ENCODE peak calls at places on chromosomes 11 and 22, in six cellular contexts. M is tibial nerve, W is gastrocnemius medialis, O is uterus, T is HCT116, L is adrenal gland. Y is an unnamed sample.

GRCh38 chr22:27407369-27407985 is 394.1 kb downstream of the MN1 start:
- DNase-seq in M (no peak), W (no peak), O (no peak), T (no peak), L (no peak), Y (no peak)

GRCh38 chr11:28086569-28086968 is 21.4 kb downstream of the KIF18A start:
- DNase-seq in M (no peak), W (no peak), O (no peak), T (no peak), L (no peak), Y (no peak)

GRCh38 chr22:42964994-42965699 is 49.8 kb downstream of the PACSIN2 start:
- DNase-seq in M (no peak), W (no peak), O (no peak), T (peak; percentile 86), L (no peak), Y (no peak)

GRCh38 chr22:30310881-30311771 is 15.6 kb downstream of the TBC1D10A start:
- DNase-seq in M (peak; percentile 75), W (peak; percentile 43), O (peak; percentile 86), T (no peak), L (peak; percentile 90), Y (peak; percentile 89)

GRCh38 chr11:70153133-70153727 is 49.9 kb upstream of the FADD start:
- DNase-seq in M (no peak), W (no peak), O (no peak), T (no peak), L (no peak), Y (no peak)

GRCh38 chr11:1690167-1691026 is 6.6 kb upstream of the KRTAP5-6 start:
- DNase-seq in M (no peak), W (no peak), O (no peak), T (no peak), L (no peak), Y (no peak)

GRCh38 chr11:101759771-101760450 is 154.9 kb upstream of the CEP126 start:
- DNase-seq in M (no peak), W (no peak), O (no peak), T (peak; percentile 40), L (no peak), Y (no peak)

GRCh38 chr11:11703885-11704284 is 82.1 kb upstream of the GALNT18 start:
- DNase-seq in M (no peak), W (no peak), O (no peak), T (no peak), L (no peak), Y (no peak)

GRCh38 chr11:44622721-44623258 is 57.3 kb downstream of the CD82 start:
- DNase-seq in M (no peak), W (no peak), O (no peak), T (no peak), L (peak; percentile 3), Y (no peak)

GRCh38 chr22:37162221-37163095 is 12.7 kb upstream of the IL2RB start:
- DNase-seq in M (no peak), W (no peak), O (no peak), T (no peak), L (no peak), Y (no peak)

GRCh38 chr11:12673924-12674570 is at the start of gene TEAD1:
- DNase-seq in M (peak; percentile 94), W (peak; percentile 92), O (peak; percentile 95), T (peak; percentile 74), L (peak; percentile 98), Y (peak; percentile 97)

GRCh38 chr11:120188831-120189455 is 21.9 kb upstream of the OAF start:
- DNase-seq in M (no peak), W (no peak), O (peak; percentile 7), T (no peak), L (no peak), Y (no peak)

GRCh38 chr11:1125803-1126202 is 31.9 kb upstream of the MUC5AC start:
- DNase-seq in M (no peak), W (no peak), O (no peak), T (no peak), L (no peak), Y (no peak)

GRCh38 chr11:130118636-130119387 is 40.8 kb upstream of the ST14 start:
- DNase-seq in M (no peak), W (no peak), O (no peak), T (no peak), L (no peak), Y (no peak)

GRCh38 chr11:35338928-35339327 is 80.4 kb downstream of the SLC1A2 start:
- DNase-seq in M (no peak), W (no peak), O (no peak), T (no peak), L (no peak), Y (no peak)

GRCh38 chr11:104036603-104037394 is at the start of gene DDI1:
- DNase-seq in M (no peak), W (no peak), O (no peak), T (no peak), L (no peak), Y (peak; percentile 59)

GRCh38 chr22:34709641-34710040 is 356.3 kb upstream of the ISX start:
- DNase-seq in M (no peak), W (no peak), O (no peak), T (no peak), L (no peak), Y (no peak)

GRCh38 chr11:114059984-114060401 is 482 bp downstream of the ZBTB16 start:
- DNase-seq in M (no peak), W (no peak), O (peak; percentile 55), T (no peak), L (peak; percentile 59), Y (peak; percentile 55)

GRCh38 chr11:69657911-69658605 is 17.1 kb downstream of the LTO1 start:
- DNase-seq in M (no peak), W (no peak), O (no peak), T (no peak), L (no peak), Y (no peak)

GRCh38 chr11:129950319-129951034 is 52.2 kb downstream of the PRDM10 start:
- DNase-seq in M (peak; percentile 42), W (no peak), O (peak; percentile 24), T (no peak), L (peak; percentile 74), Y (no peak)

GRCh38 chr22:30649430-30650007 is 13.9 kb downstream of the SLC35E4 start:
- DNase-seq in M (no peak), W (no peak), O (peak; percentile 50), T (peak; percentile 78), L (peak; percentile 86), Y (peak; percentile 25)

GRCh38 chr22:49924113-49924833 is 5.8 kb downstream of the CRELD2 start:
- DNase-seq in M (no peak), W (no peak), O (no peak), T (no peak), L (peak; percentile 6), Y (no peak)

GRCh38 chr11:98728421-98728820 is 292.3 kb upstream of the CNTN5 start:
- DNase-seq in M (no peak), W (no peak), O (no peak), T (no peak), L (no peak), Y (no peak)

GRCh38 chr11:98729118-98729517 is 291.6 kb upstream of the CNTN5 start:
- DNase-seq in M (no peak), W (no peak), O (no peak), T (no peak), L (no peak), Y (no peak)

GRCh38 chr11:98736813-98737212 is 283.9 kb upstream of the CNTN5 start:
- DNase-seq in M (no peak), W (no peak), O (no peak), T (no peak), L (no peak), Y (no peak)

GRCh38 chr11:98734686-98735085 is 286.1 kb upstream of the CNTN5 start:
- DNase-seq in M (no peak), W (no peak), O (no peak), T (no peak), L (no peak), Y (no peak)

DNA sequence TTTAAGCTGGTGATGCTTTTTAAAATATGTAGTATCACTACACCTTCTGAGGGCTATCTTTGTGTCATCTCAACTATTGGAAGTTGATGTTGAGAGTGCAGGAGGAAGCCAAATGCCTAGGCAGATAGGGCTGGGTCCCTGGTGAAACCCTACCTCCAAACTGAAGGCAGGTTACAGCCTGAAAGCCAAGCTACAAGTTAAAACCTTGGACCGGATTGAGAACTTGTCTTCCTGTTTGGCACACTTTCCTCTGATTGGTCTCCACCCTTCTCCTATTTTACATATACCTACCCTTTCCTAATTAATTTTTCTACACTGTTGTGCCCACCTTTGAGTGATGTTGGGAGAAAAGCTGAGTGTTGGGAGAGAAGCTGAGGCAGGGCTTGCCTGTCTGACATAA is 287.8 kb upstream of the CNTN5 start:
- DNase-seq in M (no peak), W (no peak), O (no peak), T (no peak), L (no peak), Y (no peak)
- TF ChIP-seq POLR2A in M (no peak), W (no peak), O (no peak), T (no peak), L (no peak), Y (no peak)

GRCh38 chr11:33704240-33705002 is 3.8 kb upstream of the C11orf91 start:
- DNase-seq in M (no peak), W (no peak), O (no peak), T (no peak), L (no peak), Y (no peak)
- TF ChIP-seq CTCF in M (no peak), W (no peak), O (no peak), T (peak; percentile 26), L (no peak), Y (no peak)

DNA sequence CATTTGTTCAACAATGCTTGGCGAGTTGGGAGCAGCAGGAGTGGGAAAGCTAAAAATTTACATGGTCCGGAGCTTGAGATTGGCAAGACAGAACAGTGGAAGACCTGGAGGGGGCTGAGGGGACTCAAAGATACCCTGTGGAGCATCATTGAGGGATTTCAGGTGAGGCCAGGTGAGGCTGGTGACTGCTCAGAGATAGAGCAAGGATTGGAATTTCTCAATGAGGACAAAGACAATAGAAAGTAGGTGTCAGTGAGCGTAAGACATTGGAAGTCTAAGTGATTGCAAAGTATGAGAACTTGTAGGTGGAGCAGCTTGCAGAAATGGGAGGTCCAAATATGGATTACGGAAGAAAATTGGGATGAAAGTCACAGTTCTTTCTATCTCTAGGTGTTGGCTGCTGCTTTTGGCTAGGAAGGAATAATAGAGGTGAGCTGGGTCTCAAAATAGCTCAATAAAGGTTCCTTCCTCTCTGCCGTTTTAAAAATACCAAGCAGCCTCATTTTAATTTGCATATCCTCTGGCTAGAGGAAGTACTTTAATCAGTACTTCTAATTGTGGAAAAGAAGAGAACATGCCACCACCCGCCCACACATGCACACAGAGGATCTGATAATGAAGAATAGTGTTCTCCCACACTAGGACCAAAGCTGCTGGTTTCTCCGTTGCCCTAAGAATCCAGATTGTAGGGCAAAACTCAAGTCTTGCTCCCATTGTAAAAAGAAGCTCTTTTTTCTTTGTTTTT is 41.8 kb upstream of the SORL1-AS1 start:
- DNase-seq in M (no peak), W (no peak), O (no peak), T (no peak), L (no peak), Y (no peak)
- TF ChIP-seq POLR2A in M (no peak), W (no peak), O (no peak), T (no peak), L (no peak), Y (no peak)

GRCh38 chr11:118488480-118489109 is 38.7 kb upstream of the TTC36 start:
- DNase-seq in M (no peak), W (peak; percentile 27), O (peak; percentile 51), T (peak; percentile 59), L (peak; percentile 62), Y (peak; percentile 57)

GRCh38 chr11:118484405-118484804 is 42.9 kb upstream of the TTC36 start:
- DNase-seq in M (no peak), W (no peak), O (no peak), T (no peak), L (no peak), Y (no peak)

GRCh38 chr11:118491041-118491440 is 36.2 kb upstream of the TTC36 start:
- DNase-seq in M (no peak), W (no peak), O (no peak), T (no peak), L (no peak), Y (no peak)

GRCh38 chr11:118485273-118485672 is 42.0 kb upstream of the TTC36 start:
- DNase-seq in M (no peak), W (no peak), O (no peak), T (no peak), L (no peak), Y (no peak)
- TF ChIP-seq CTCF in M (no peak), W (no peak), O (no peak), T (peak; percentile 27), L (no peak), Y (no peak)

Y was measured in heart left ventricle.